ENCODE peak calls at places on chromosomes 6 and 20, in six cellular contexts. One of them, this sample, is unnamed.

GRCh38 chr20:24382775-24383174 is 86.7 kb upstream of the SYNDIG1 start:
- DNase-seq in foreskin keratinocyte: no peak
- DNase-seq in transverse colon: peak; percentile 11
- DNase-seq in CD4-positive, alpha-beta memory T cell: no peak
- DNase-seq in testis: no peak
- DNase-seq in HepG2: no peak
- DNase-seq in this sample: peak; percentile 87

GRCh38 chr6:73610444-73611275 is 43.1 kb downstream of the SLC17A5 start:
- DNase-seq in foreskin keratinocyte: peak; percentile 33
- DNase-seq in transverse colon: no peak
- DNase-seq in CD4-positive, alpha-beta memory T cell: peak; percentile 62
- DNase-seq in testis: no peak
- DNase-seq in HepG2: peak; percentile 52
- DNase-seq in this sample: no peak

GRCh38 chr6:167151648-167152047 is 6.1 kb downstream of the GPR31 start:
- DNase-seq in foreskin keratinocyte: no peak
- DNase-seq in transverse colon: no peak
- DNase-seq in CD4-positive, alpha-beta memory T cell: no peak
- DNase-seq in testis: no peak
- DNase-seq in HepG2: no peak
- DNase-seq in this sample: no peak

GRCh38 chr20:48681201-48681881 is 146.5 kb downstream of the PREX1 start:
- DNase-seq in foreskin keratinocyte: no peak
- DNase-seq in transverse colon: no peak
- DNase-seq in CD4-positive, alpha-beta memory T cell: no peak
- DNase-seq in testis: no peak
- DNase-seq in HepG2: no peak
- DNase-seq in this sample: no peak

GRCh38 chr20:57877995-57878394 is 168.2 kb upstream of the PMEPA1 start:
- DNase-seq in foreskin keratinocyte: no peak
- DNase-seq in transverse colon: no peak
- DNase-seq in CD4-positive, alpha-beta memory T cell: no peak
- DNase-seq in testis: no peak
- DNase-seq in HepG2: no peak
- DNase-seq in this sample: no peak

GRCh38 chr20:44219287-44219686 is 8.7 kb upstream of the OSER1 start:
- DNase-seq in foreskin keratinocyte: no peak
- DNase-seq in transverse colon: no peak
- DNase-seq in CD4-positive, alpha-beta memory T cell: peak; percentile 26
- DNase-seq in testis: peak; percentile 40
- DNase-seq in HepG2: no peak
- DNase-seq in this sample: no peak

GRCh38 chr6:152380993-152381898 is 255.9 kb downstream of the SYNE1 start:
- DNase-seq in foreskin keratinocyte: peak; percentile 83
- DNase-seq in transverse colon: peak; percentile 53
- DNase-seq in CD4-positive, alpha-beta memory T cell: no peak
- DNase-seq in testis: peak; percentile 65
- DNase-seq in HepG2: peak; percentile 91
- DNase-seq in this sample: peak; percentile 38

GRCh38 chr6:168049681-168050224 is 29.3 kb downstream of the FRMD1 start:
- DNase-seq in foreskin keratinocyte: no peak
- DNase-seq in transverse colon: no peak
- DNase-seq in CD4-positive, alpha-beta memory T cell: no peak
- DNase-seq in testis: peak; percentile 60
- DNase-seq in HepG2: no peak
- DNase-seq in this sample: no peak

GRCh38 chr20:20412750-20413149 is 44.8 kb downstream of the INSM1 start:
- DNase-seq in foreskin keratinocyte: no peak
- DNase-seq in transverse colon: no peak
- DNase-seq in CD4-positive, alpha-beta memory T cell: no peak
- DNase-seq in testis: no peak
- DNase-seq in HepG2: no peak
- DNase-seq in this sample: no peak

DNA sequence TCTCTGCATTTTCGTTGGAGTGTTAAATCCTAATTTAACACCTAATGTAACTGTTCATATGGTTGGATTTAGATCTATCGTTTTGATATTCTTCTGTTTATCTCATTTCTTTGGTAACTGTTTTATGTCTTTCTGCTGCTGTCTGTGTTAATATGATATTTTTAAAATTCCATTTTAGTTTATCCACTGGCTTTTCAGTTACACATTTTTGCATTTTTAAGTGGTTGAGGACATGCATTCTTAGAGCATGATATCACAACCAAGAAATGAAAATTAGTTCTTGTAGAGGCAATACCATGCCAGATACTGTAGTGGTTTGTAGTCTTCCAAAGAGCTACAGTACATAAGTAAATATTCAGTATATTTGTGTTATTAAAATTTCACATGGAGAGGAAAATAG is 58.6 kb downstream of the LIN28B start:
- DNase-seq in foreskin keratinocyte: peak; percentile 42
- DNase-seq in transverse colon: no peak
- DNase-seq in CD4-positive, alpha-beta memory T cell: no peak
- DNase-seq in testis: no peak
- DNase-seq in HepG2: no peak
- DNase-seq in this sample: no peak
- H3K27ac ChIP-seq in foreskin keratinocyte: no peak overlapping the region
- H3K27ac ChIP-seq in transverse colon: no peak overlapping the region
- H3K27ac ChIP-seq in CD4-positive, alpha-beta memory T cell: no peak overlapping the region
- H3K27ac ChIP-seq in testis: no peak overlapping the region
- H3K27ac ChIP-seq in HepG2: no peak overlapping the region
- H3K27ac ChIP-seq in this sample: no peak overlapping the region

DNA sequence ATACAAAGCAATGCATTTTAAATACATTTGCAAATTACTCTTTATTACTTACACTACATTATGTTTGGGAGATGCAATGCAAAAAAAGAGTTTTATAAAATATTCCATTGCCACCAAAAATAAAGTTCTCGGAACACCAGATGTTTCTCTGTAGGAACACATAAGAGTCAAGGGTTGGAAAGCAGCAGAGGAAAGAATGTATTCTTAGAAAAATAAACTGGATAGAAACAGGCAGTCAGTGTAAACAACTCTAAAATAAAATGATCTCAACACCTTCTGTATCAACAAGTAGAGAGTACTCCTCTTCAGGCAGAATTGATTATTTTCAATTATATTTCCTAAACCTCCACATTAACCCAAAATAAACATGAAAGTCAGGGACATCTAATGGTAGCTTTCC is 28.1 kb downstream of the KIF13A start:
- DNase-seq in foreskin keratinocyte: no peak
- DNase-seq in transverse colon: no peak
- DNase-seq in CD4-positive, alpha-beta memory T cell: no peak
- DNase-seq in testis: no peak
- DNase-seq in HepG2: no peak
- DNase-seq in this sample: no peak
- H3K27ac ChIP-seq in foreskin keratinocyte: no peak overlapping the region
- H3K27ac ChIP-seq in transverse colon: peak overlapping the region; percentile 14
- H3K27ac ChIP-seq in CD4-positive, alpha-beta memory T cell: no peak overlapping the region
- H3K27ac ChIP-seq in testis: no peak overlapping the region
- H3K27ac ChIP-seq in HepG2: no peak overlapping the region
- H3K27ac ChIP-seq in this sample: no peak overlapping the region

GRCh38 chr6:144349690-144350132 is 64.6 kb downstream of the UTRN start:
- DNase-seq in foreskin keratinocyte: peak; percentile 73
- DNase-seq in transverse colon: no peak
- DNase-seq in CD4-positive, alpha-beta memory T cell: no peak
- DNase-seq in testis: no peak
- DNase-seq in HepG2: peak; percentile 81
- DNase-seq in this sample: no peak
- H3K27ac ChIP-seq in foreskin keratinocyte: peak overlapping the region; percentile 59
- H3K27ac ChIP-seq in transverse colon: peak overlapping the region; percentile 48
- H3K27ac ChIP-seq in CD4-positive, alpha-beta memory T cell: peak overlapping the region; percentile 61
- H3K27ac ChIP-seq in testis: peak overlapping the region; percentile 9
- H3K27ac ChIP-seq in HepG2: peak overlapping the region; percentile 53
- H3K27ac ChIP-seq in this sample: no peak overlapping the region

GRCh38 chr6:106629859-106630163 is 433 bp downstream of the QRSL1 start:
- DNase-seq in foreskin keratinocyte: no peak
- DNase-seq in transverse colon: no peak
- DNase-seq in CD4-positive, alpha-beta memory T cell: no peak
- DNase-seq in testis: no peak
- DNase-seq in HepG2: no peak
- DNase-seq in this sample: no peak

GRCh38 chr6:106628658-106629102 is 618 bp downstream of the RTN4IP1 start:
- DNase-seq in foreskin keratinocyte: no peak
- DNase-seq in transverse colon: no peak
- DNase-seq in CD4-positive, alpha-beta memory T cell: no peak
- DNase-seq in testis: no peak
- DNase-seq in HepG2: peak; percentile 15
- DNase-seq in this sample: no peak

GRCh38 chr6:106631356-106631755 is 2.0 kb downstream of the QRSL1 start:
- DNase-seq in foreskin keratinocyte: no peak
- DNase-seq in transverse colon: no peak
- DNase-seq in CD4-positive, alpha-beta memory T cell: no peak
- DNase-seq in testis: no peak
- DNase-seq in HepG2: no peak
- DNase-seq in this sample: no peak

GRCh38 chr6:106629103-106629858 is at the start of the genes QRSL1 and RTN4IP1:
- DNase-seq in foreskin keratinocyte: peak; percentile 89
- DNase-seq in transverse colon: peak; percentile 89
- DNase-seq in CD4-positive, alpha-beta memory T cell: peak; percentile 93
- DNase-seq in testis: peak; percentile 93
- DNase-seq in HepG2: peak; percentile 91
- DNase-seq in this sample: peak; percentile 89

DNA sequence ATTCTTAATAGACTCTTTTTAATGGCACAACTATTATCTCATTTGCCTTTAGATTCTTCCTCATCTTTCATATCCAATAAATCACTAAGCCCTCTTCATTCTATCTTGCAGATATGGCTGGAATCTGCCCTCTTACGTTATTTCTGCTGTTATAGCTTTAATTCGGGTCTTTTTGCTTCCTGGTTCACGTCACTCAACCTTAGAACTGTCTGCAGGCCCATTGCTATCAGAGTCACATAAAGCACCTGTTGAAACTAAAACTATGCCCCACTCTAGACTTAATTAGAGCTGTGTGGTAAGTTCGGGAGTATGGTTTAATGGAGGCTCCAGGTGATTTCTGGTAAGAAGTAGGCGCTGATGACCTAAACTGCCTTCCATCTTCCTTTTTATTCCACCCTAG is 988 bp downstream of the QRSL1 start:
- DNase-seq in foreskin keratinocyte: peak; percentile 6
- DNase-seq in transverse colon: no peak
- DNase-seq in CD4-positive, alpha-beta memory T cell: no peak
- DNase-seq in testis: no peak
- DNase-seq in HepG2: no peak
- DNase-seq in this sample: no peak
- H3K27ac ChIP-seq in foreskin keratinocyte: peak overlapping the region; percentile 88
- H3K27ac ChIP-seq in transverse colon: peak overlapping the region; percentile 79
- H3K27ac ChIP-seq in CD4-positive, alpha-beta memory T cell: peak overlapping the region; percentile 74
- H3K27ac ChIP-seq in testis: no peak overlapping the region
- H3K27ac ChIP-seq in HepG2: peak overlapping the region; percentile 90
- H3K27ac ChIP-seq in this sample: no peak overlapping the region

GRCh38 chr6:18536693-18537092 is 149.5 kb downstream of the RNF144B start:
- DNase-seq in foreskin keratinocyte: no peak
- DNase-seq in transverse colon: no peak
- DNase-seq in CD4-positive, alpha-beta memory T cell: no peak
- DNase-seq in testis: no peak
- DNase-seq in HepG2: no peak
- DNase-seq in this sample: no peak
- H3K27ac ChIP-seq in foreskin keratinocyte: no peak overlapping the region
- H3K27ac ChIP-seq in transverse colon: no peak overlapping the region
- H3K27ac ChIP-seq in CD4-positive, alpha-beta memory T cell: no peak overlapping the region
- H3K27ac ChIP-seq in testis: no peak overlapping the region
- H3K27ac ChIP-seq in HepG2: no peak overlapping the region
- H3K27ac ChIP-seq in this sample: no peak overlapping the region

GRCh38 chr20:50924261-50924660 is 7.0 kb downstream of the ADNP start:
- DNase-seq in foreskin keratinocyte: no peak
- DNase-seq in transverse colon: no peak
- DNase-seq in CD4-positive, alpha-beta memory T cell: no peak
- DNase-seq in testis: no peak
- DNase-seq in HepG2: no peak
- DNase-seq in this sample: no peak
- H3K27ac ChIP-seq in foreskin keratinocyte: no peak overlapping the region
- H3K27ac ChIP-seq in transverse colon: no peak overlapping the region
- H3K27ac ChIP-seq in CD4-positive, alpha-beta memory T cell: no peak overlapping the region
- H3K27ac ChIP-seq in testis: no peak overlapping the region
- H3K27ac ChIP-seq in HepG2: no peak overlapping the region
- H3K27ac ChIP-seq in this sample: no peak overlapping the region

DNA sequence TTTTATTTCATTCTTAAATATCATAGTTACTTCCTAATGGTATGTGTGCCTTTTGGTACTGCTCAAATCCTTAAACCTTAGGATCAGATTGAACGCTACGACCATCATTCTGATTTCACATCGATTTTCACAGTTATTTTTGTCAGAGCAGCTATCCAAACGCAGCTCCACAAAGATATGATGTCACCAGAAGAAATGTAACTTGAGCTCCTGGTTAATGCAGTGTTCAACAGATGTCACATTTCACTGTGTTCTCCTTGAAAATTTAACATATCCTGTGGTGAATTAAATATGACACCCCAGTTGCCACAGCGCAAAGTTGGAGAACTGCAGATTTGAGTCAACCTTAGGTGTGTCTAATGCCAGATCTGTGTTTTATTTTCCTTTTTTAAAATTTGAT is 81.4 kb downstream of the CTNNBL1 start:
- DNase-seq in foreskin keratinocyte: no peak
- DNase-seq in transverse colon: no peak
- DNase-seq in CD4-positive, alpha-beta memory T cell: no peak
- DNase-seq in testis: no peak
- DNase-seq in HepG2: no peak
- DNase-seq in this sample: no peak
- H3K27ac ChIP-seq in foreskin keratinocyte: no peak overlapping the region
- H3K27ac ChIP-seq in transverse colon: no peak overlapping the region
- H3K27ac ChIP-seq in CD4-positive, alpha-beta memory T cell: no peak overlapping the region
- H3K27ac ChIP-seq in testis: no peak overlapping the region
- H3K27ac ChIP-seq in HepG2: no peak overlapping the region
- H3K27ac ChIP-seq in this sample: no peak overlapping the region

GRCh38 chr6:27851440-27851839 is 60.8 kb downstream of the OR2B2 start:
- DNase-seq in foreskin keratinocyte: no peak
- DNase-seq in transverse colon: no peak
- DNase-seq in CD4-positive, alpha-beta memory T cell: no peak
- DNase-seq in testis: no peak
- DNase-seq in HepG2: no peak
- DNase-seq in this sample: no peak
- H3K27ac ChIP-seq in foreskin keratinocyte: no peak overlapping the region
- H3K27ac ChIP-seq in transverse colon: no peak overlapping the region
- H3K27ac ChIP-seq in CD4-positive, alpha-beta memory T cell: no peak overlapping the region
- H3K27ac ChIP-seq in testis: no peak overlapping the region
- H3K27ac ChIP-seq in HepG2: no peak overlapping the region
- H3K27ac ChIP-seq in this sample: no peak overlapping the region

DNA sequence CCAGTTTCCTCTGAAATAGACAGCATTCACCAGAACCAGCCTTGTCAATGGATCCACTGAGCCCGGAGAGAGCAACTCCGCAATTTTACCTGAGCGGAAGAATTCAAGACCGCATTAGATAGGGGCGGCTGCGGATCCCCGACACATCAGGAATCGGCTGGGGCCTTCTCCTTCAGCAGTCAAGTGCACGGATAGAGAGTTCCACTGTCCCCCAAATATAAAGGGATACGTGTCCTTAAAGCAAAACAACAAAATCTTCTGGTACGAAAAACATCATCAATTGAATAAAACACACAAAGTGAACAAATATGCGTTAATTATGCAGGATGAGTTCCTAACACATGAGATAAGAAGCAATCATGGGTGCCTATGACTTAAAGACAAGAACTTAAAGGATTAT is 18.3 kb downstream of the SERPINB6 start:
- DNase-seq in foreskin keratinocyte: no peak
- DNase-seq in transverse colon: no peak
- DNase-seq in CD4-positive, alpha-beta memory T cell: no peak
- DNase-seq in testis: no peak
- DNase-seq in HepG2: no peak
- DNase-seq in this sample: no peak
- H3K27ac ChIP-seq in foreskin keratinocyte: no peak overlapping the region
- H3K27ac ChIP-seq in transverse colon: peak overlapping the region; percentile 81
- H3K27ac ChIP-seq in CD4-positive, alpha-beta memory T cell: no peak overlapping the region
- H3K27ac ChIP-seq in testis: peak overlapping the region; percentile 73
- H3K27ac ChIP-seq in HepG2: no peak overlapping the region
- H3K27ac ChIP-seq in this sample: peak overlapping the region; percentile 28